ENCODE peak calls at places on chromosomes 12 and 14, in ten cellular contexts. X is fibroblast of lung; Y is activated CD8-positive, alpha-beta T cell treated with anti-CD3 and anti-CD28 coated beads, Interleukin-2, amount 10 ng/mL, durations not matched to agents 7 days and 5 days; A is iris pigment epithelial cell; E is NCI-H460; F is stromal cell of bone marrow; Z is stimulated activated CD8-positive, alpha-beta memory T cell treated with anti-CD3 and anti-CD28 coated beads, Interleukin-12 subunit alpha, Interleukin-12 subunit beta, amount 100 ng/mL, for 4 hours; W is GF-D8; S is H1; B is GM12865. G is an unnamed sample.

GRCh38 chr12:123801573-123802178 is 39.6 kb downstream of the DNAH10 start:
- DNase-seq in X (peak; percentile 61), S (no peak), A (peak; percentile 26), Y (no peak), B (peak; percentile 43), Z (no peak), W (no peak), F (peak; percentile 11), E (peak; percentile 9), G (no peak)

GRCh38 chr12:3520711-3521110 is 29.7 kb downstream of the PRMT8 start:
- DNase-seq in S (no peak), B (no peak), Z (no peak), Y (no peak), X (no peak), F (no peak), W (no peak), E (no peak), A (no peak), G (peak; percentile 25)

GRCh38 chr14:37569729-37570128 is 25.3 kb downstream of the FOXA1 start:
- DNase-seq in A (no peak), Z (no peak), F (no peak), W (no peak), X (no peak), S (no peak), Y (no peak), E (no peak), B (no peak), G (no peak)

GRCh38 chr12:102043928-102044327 is 17.9 kb downstream of the WASHC3 start:
- DNase-seq in S (no peak), B (peak; percentile 73), X (no peak), Z (no peak), F (no peak), A (no peak), Y (peak; percentile 72), W (no peak), E (no peak), G (no peak)

GRCh38 chr12:129772463-129773169 is 131.2 kb downstream of the TMEM132D start:
- DNase-seq in Y (no peak), F (no peak), B (no peak), S (no peak), X (no peak), A (peak; percentile 75), Z (no peak), W (no peak), E (no peak), G (no peak)

GRCh38 chr14:68884031-68885030 is 91.5 kb upstream of the ZFP36L1 start:
- DNase-seq in S (no peak), Z (no peak), X (peak; percentile 95), W (no peak), B (peak; percentile 13), E (no peak), A (peak; percentile 94), Y (no peak), F (peak; percentile 92), G (no peak)

GRCh38 chr14:99177046-99177655 is 94.8 kb downstream of the BCL11B start:
- DNase-seq in S (no peak), A (no peak), F (no peak), X (no peak), E (no peak), B (no peak), W (no peak), Z (no peak), Y (peak; percentile 21), G (no peak)

GRCh38 chr12:123532808-123533649 is 490 bp downstream of the RILPL1 start:
- DNase-seq in A (peak; percentile 43), S (no peak), X (peak; percentile 36), E (peak; percentile 6), Y (peak; percentile 26), W (no peak), Z (no peak), B (peak; percentile 19), F (peak; percentile 17), G (no peak)

GRCh38 chr14:39243831-39244230 is 10.1 kb downstream of the MIA2 start:
- DNase-seq in X (no peak), Y (no peak), B (no peak), A (no peak), S (no peak), Z (no peak), F (no peak), W (no peak), E (no peak), G (peak; percentile 23)

GRCh38 chr12:73181244-73181643 is 909.1 kb downstream of the TRHDE start:
- DNase-seq in S (no peak), F (no peak), Y (no peak), A (no peak), X (no peak), W (no peak), B (no peak), Z (no peak), E (no peak), G (no peak)

GRCh38 chr14:100730530-100730929 is 3.8 kb downstream of the DLK1 start:
- DNase-seq in S (no peak), Y (no peak), A (no peak), F (no peak), Z (no peak), X (no peak), W (no peak), E (no peak), B (no peak), G (no peak)

GRCh38 chr14:50560929-50561280 is 960 bp downstream of the ATL1 start:
- DNase-seq in Z (peak; percentile 61), E (peak; percentile 12), B (peak; percentile 5), A (peak; percentile 76), S (no peak), Y (peak; percentile 47), W (no peak), X (peak; percentile 69), F (peak; percentile 51), G (peak; percentile 13)

G was measured in T47D.